ENCODE peak calls at places on chromosomes 6 and 20, in five cellular contexts. E, G, W, X and C are unnamed samples.

GRCh38 chr20:4102381-4102780 is 87.0 kb upstream of the RNF24 start:
- DNase-seq in E (no peak), G (no peak), X (no peak), W (no peak), C (no peak)

GRCh38 chr6:111721677-111722219 is 116.1 kb upstream of the TRAF3IP2 start:
- DNase-seq in X (peak), E (no peak), G (peak), W (peak), C (peak)

GRCh38 chr20:61845276-61845675 is 220.4 kb downstream of the TAF4 start:
- DNase-seq in E (no peak), W (no peak), X (no peak), G (no peak), C (no peak)

GRCh38 chr6:25497383-25497782 is 154.6 kb upstream of the SCGN start:
- DNase-seq in G (no peak), X (no peak), E (no peak), W (no peak), C (no peak)

GRCh38 chr6:169454204-169454871 is 200.7 kb upstream of the THBS2 start:
- DNase-seq in W (no peak), E (no peak), X (peak), G (no peak), C (no peak)

GRCh38 chr6:39929733-39930461 is 4.4 kb downstream of the MOCS1 start:
- DNase-seq in E (no peak), G (no peak), W (no peak), X (peak), C (no peak)

GRCh38 chr20:62197801-62198200 is 15.0 kb downstream of the MTG2 start:
- DNase-seq in W (no peak), X (no peak), E (peak), G (no peak), C (no peak)

GRCh38 chr20:23270427-23270911 is 80.1 kb upstream of the NXT1 start:
- DNase-seq in E (no peak), X (peak), G (peak), W (no peak), C (no peak)

GRCh38 chr6:31639449-31639861 is 13.0 kb downstream of the BAG6 start:
- DNase-seq in G (no peak), X (no peak), E (no peak), W (no peak), C (no peak)

GRCh38 chr6:46895930-46896329 is 25.8 kb downstream of the ADGRF5 start:
- DNase-seq in E (no peak), X (no peak), W (no peak), G (no peak), C (no peak)

GRCh38 chr20:46130534-46130933 is 12.4 kb downstream of the CD40 start:
- DNase-seq in G (no peak), W (no peak), E (peak), X (no peak), C (no peak)

GRCh38 chr6:93036835-93037234 is 382.5 kb downstream of the EPHA7 start:
- DNase-seq in G (peak), E (no peak), W (no peak), X (peak), C (peak)

GRCh38 chr6:113361014-113361645 is 496.0 kb upstream of the MARCKS start:
- DNase-seq in W (no peak), X (peak), E (no peak), G (peak), C (no peak)

GRCh38 chr20:36632487-36633284 is 13.3 kb downstream of the SLA2 start:
- DNase-seq in X (no peak), G (no peak), W (no peak), E (no peak), C (no peak)

GRCh38 chr6:25675172-25675571 is 23.2 kb downstream of the SCGN start:
- DNase-seq in E (no peak), X (no peak), G (no peak), W (no peak), C (no peak)

GRCh38 chr20:10927936-10928860 is 254.4 kb upstream of the JAG1 start:
- DNase-seq in X (no peak), E (no peak), W (no peak), G (no peak), C (no peak)

GRCh38 chr6:78300885-78301284 is 566.5 kb upstream of the IRAK1BP1 start:
- DNase-seq in X (no peak), E (no peak), W (no peak), G (no peak), C (no peak)

GRCh38 chr6:37308084-37308817 is 45.5 kb upstream of the RNF8 start:
- DNase-seq in G (no peak), X (peak), E (no peak), W (no peak), C (no peak)

GRCh38 chr6:37862415-37862814 is 42.9 kb downstream of the ZFAND3 start:
- DNase-seq in X (no peak), W (no peak), G (no peak), E (no peak), C (no peak)

GRCh38 chr20:52379723-52380336 is 188.3 kb upstream of the ZFP64 start:
- DNase-seq in W (peak), X (peak), G (peak), E (no peak), C (peak)

GRCh38 chr6:53831956-53832660 is 37.3 kb downstream of the LRRC1 start:
- DNase-seq in W (no peak), X (no peak), E (no peak), G (no peak), C (no peak)

GRCh38 chr6:25377672-25378071 is 98.5 kb downstream of the CARMIL1 start:
- DNase-seq in E (no peak), X (no peak), G (no peak), W (no peak), C (no peak)

GRCh38 chr6:148223424-148223842 is 119.2 kb upstream of the SASH1 start:
- DNase-seq in W (no peak), G (no peak), E (no peak), X (peak), C (no peak)

GRCh38 chr6:139708342-139709199 is 334.1 kb upstream of the CITED2 start:
- DNase-seq in X (peak), W (no peak), E (no peak), G (peak), C (no peak)

GRCh38 chr20:37524859-37525708 is 2.6 kb downstream of the BLCAP start:
- DNase-seq in E (peak), G (no peak), W (no peak), X (no peak), C (no peak)

GRCh38 chr6:85775883-85776282 is 133.2 kb upstream of the SYNCRIP start:
- DNase-seq in E (no peak), W (no peak), X (no peak), G (no peak), C (no peak)

GRCh38 chr6:21359926-21360325 is 233.6 kb upstream of the SOX4 start:
- DNase-seq in E (no peak), W (no peak), G (no peak), X (no peak), C (no peak)

GRCh38 chr20:63006611-63007471 is at the start of gene BHLHE23:
- DNase-seq in X (no peak), E (no peak), W (no peak), G (no peak), C (peak)

GRCh38 chr6:138005846-138006245 is 101.4 kb downstream of the PERP start:
- DNase-seq in E (no peak), X (no peak), G (no peak), W (no peak), C (peak)

GRCh38 chr20:47857994-47858557 is 72.8 kb upstream of the SULF2 start:
- DNase-seq in E (no peak), X (peak), W (no peak), G (no peak), C (no peak)

GRCh38 chr20:12179692-12180091 is 262.0 kb downstream of the BTBD3 start:
- DNase-seq in X (no peak), G (no peak), W (no peak), E (no peak), C (no peak)

GRCh38 chr6:43524483-43524961 is 7.6 kb downstream of the POLR1C start:
- DNase-seq in X (no peak), W (no peak), G (no peak), E (no peak), C (no peak)
- TF ChIP-seq CTCF in X (no peak), W (no peak), G (no peak), E (no peak), C (no peak)

GRCh38 chr6:168197636-168198301 is 118.8 kb upstream of the FRMD1 start:
- DNase-seq in X (no peak), E (no peak), W (no peak), G (no peak), C (no peak)

GRCh38 chr6:168198302-168199180 is 119.5 kb upstream of the FRMD1 start:
- DNase-seq in G (no peak), W (no peak), X (no peak), E (no peak), C (no peak)

GRCh38 chr6:168200571-168201134 is 118.9 kb downstream of the DACT2 start:
- DNase-seq in X (no peak), E (no peak), W (no peak), G (no peak), C (no peak)

GRCh38 chr6:168201799-168202198 is 117.8 kb downstream of the DACT2 start:
- DNase-seq in E (no peak), W (no peak), X (no peak), G (no peak), C (no peak)

GRCh38 chr6:168201383-168201782 is 118.2 kb downstream of the DACT2 start:
- DNase-seq in X (no peak), E (no peak), W (no peak), G (peak), C (no peak)
- TF ChIP-seq CTCF in X (peak), E (peak), W (no peak), G (peak), C (no peak)

GRCh38 chr20:58839474-58839874 is 11.2 kb downstream of the GNAS-AS1 start:
- DNase-seq in G (peak), E (peak), X (peak), W (peak), C (peak)
- TF ChIP-seq CTCF in G (peak), E (peak), X (peak), W (peak), C (peak)

DNA sequence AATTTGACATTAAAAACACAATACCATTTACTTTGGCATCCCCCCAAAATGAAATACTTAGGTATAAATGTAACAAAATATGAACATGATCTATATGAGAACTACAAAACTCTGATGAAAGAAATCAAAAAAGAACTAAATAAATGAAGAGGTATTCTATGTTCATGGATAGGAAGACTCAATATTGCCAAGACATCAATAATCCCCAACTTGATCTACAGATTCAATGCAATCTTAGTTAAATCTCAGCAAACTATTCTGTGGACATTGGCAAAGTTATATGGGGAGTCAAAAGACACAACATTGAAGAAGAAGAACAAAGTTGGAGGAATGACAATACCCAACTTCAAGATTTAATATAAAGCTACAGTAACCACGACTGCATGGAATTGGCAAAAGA is 145.2 kb upstream of the HEY2 start:
- DNase-seq in E (no peak), X (no peak), W (no peak), G (no peak), C (no peak)
- TF ChIP-seq CTCF in E (no peak), X (no peak), W (no peak), G (no peak), C (no peak)

GRCh38 chr20:41604002-41604401 is 14.2 kb downstream of the CHD6 start:
- DNase-seq in E (no peak), G (no peak), X (no peak), W (no peak), C (no peak)
- TF ChIP-seq CTCF in E (peak), G (peak), X (peak), W (no peak), C (no peak)

DNA sequence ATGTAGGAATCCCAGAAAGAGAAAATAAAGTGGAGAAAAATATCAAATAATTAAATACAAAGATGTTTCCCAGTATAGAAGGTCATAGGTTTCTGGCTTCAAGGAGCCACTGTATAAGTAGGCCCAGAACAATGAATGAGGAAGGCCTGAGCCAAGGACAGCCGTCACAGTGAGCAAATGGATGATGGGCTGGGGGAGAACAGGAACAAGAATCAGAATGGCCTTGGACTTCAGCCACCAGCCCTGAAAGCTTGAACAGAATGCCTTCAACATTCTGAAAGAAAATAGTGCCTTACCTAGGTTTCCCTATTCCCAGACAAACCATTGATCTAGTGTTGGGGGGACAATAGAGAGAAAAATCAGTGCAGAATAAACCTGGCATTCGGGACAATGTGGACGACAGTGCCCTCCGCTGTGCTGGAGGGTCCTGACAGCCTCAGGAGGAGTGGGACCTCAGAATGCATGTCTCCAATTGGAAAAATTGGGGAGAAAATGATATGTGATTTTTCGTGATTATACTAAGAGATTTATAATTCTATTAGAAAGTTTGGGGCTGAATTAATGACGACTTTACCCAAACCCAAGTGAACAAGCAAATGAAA is 333.9 kb upstream of the AGPAT4 start:
- DNase-seq in W (no peak), E (no peak), G (no peak), X (no peak), C (no peak)
- TF ChIP-seq CTCF in W (no peak), E (no peak), G (no peak), X (no peak), C (no peak)

GRCh38 chr20:57047281-57048026 is 219.0 kb downstream of the BMP7 start:
- DNase-seq in W (no peak), E (no peak), G (peak), X (no peak), C (no peak)
- TF ChIP-seq CTCF in W (no peak), E (peak), G (peak), X (no peak), C (no peak)

GRCh38 chr6:5109436-5109835 is 24.3 kb downstream of the PPP1R3G start:
- DNase-seq in G (no peak), E (no peak), X (no peak), W (no peak), C (no peak)

GRCh38 chr6:5110246-5110645 is 25.1 kb downstream of the PPP1R3G start:
- DNase-seq in X (no peak), G (no peak), W (no peak), E (no peak), C (no peak)

GRCh38 chr6:5113096-5113495 is 28.0 kb downstream of the PPP1R3G start:
- DNase-seq in W (no peak), G (no peak), X (no peak), E (no peak), C (no peak)

GRCh38 chr6:5112065-5112799 is 27.1 kb downstream of the PPP1R3G start:
- DNase-seq in G (peak), W (no peak), X (peak), E (no peak), C (no peak)

GRCh38 chr6:5111626-5112025 is 26.5 kb downstream of the PPP1R3G start:
- DNase-seq in X (no peak), E (no peak), W (no peak), G (no peak), C (no peak)
- TF ChIP-seq CTCF in X (no peak), E (no peak), W (no peak), G (no peak), C (no peak)

DNA sequence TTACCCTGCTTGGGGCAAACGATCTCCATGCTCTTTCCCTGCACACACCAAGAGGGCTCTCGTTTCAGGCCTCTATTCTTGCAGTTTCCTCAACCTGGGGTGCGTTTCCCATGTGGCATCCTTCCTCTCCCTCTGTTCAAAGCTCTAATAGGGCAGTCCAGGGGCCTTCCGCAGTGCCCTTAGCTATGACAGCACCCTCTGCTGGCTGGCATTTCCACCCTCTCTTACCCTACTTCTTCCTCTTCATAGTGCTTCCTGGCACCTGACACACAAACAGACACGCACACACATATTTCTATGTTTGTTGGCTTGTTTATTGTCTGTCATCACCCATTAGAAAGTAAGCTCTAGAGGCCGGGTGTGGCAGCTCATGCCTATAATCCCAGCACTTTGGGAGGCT is 294.0 kb downstream of the CLIC5 start:
- DNase-seq in W (no peak), E (no peak), G (no peak), X (no peak), C (no peak)
- TF ChIP-seq CTCF in W (no peak), E (no peak), G (no peak), X (no peak), C (peak)

DNA sequence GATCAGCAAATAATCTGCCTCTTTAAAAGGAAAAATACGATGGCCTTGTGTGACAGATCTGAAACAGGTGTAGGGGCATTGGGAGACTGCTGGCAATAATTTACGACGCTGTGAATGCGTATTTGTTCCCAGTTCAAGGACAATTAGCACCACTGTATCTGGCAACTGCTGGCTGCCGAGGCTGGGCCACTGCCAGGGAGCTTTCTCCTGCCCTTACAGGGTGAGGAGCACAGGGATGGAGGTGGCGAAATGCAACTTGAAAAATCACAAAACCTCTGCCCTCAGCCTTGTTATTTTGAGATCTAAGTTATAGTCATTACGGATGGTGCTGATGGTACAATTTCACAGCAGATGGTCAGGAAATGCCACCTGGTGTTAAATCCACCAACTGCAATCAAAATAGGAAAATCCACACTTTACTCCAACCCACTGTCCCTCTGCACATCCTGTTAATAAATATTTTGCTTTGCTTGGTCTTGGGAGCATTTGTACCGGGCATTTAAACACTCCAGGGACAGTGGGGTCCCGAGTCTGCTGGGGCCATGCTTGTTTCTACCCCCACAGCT is 6.4 kb downstream of the MYLK4 start:
- DNase-seq in W (no peak), X (peak), E (no peak), G (no peak), C (no peak)
- TF ChIP-seq CTCF in W (no peak), X (peak), E (peak), G (peak), C (no peak)